ENCODE peak calls at places on chromosomes 13 and 19, in five cellular contexts. G is right cardiac atrium, N is hepatocyte, A is IMR-90, Z is SJSA1. L is an unnamed sample.

GRCh38 chr13:85853901-85854663 is 54.9 kb upstream of the SLITRK6 start:
- DNase-seq in N (no peak), A (no peak), G (no peak), Z (no peak), L (no peak)

GRCh38 chr19:15129856-15130580 is 22.8 kb downstream of the SYDE1 start:
- DNase-seq in G (no peak), Z (no peak), N (peak; percentile 64), A (no peak), L (peak; percentile 89)

GRCh38 chr19:8663920-8664670 is 33.7 kb downstream of the NFILZ start:
- DNase-seq in N (no peak), G (peak; percentile 46), Z (no peak), A (no peak), L (no peak)

GRCh38 chr13:98216135-98216565 is 39.1 kb upstream of the RNF113B start:
- DNase-seq in G (peak; percentile 73), A (peak; percentile 93), N (no peak), Z (peak; percentile 62), L (peak; percentile 19)

GRCh38 chr19:45202637-45203036 is 24.1 kb downstream of the BLOC1S3 start:
- DNase-seq in Z (no peak), N (no peak), G (no peak), A (no peak), L (no peak)

GRCh38 chr19:3277649-3278048 is 53.2 kb downstream of the CELF5 start:
- DNase-seq in Z (no peak), G (no peak), A (no peak), N (no peak), L (no peak)

GRCh38 chr13:49100637-49101570 is 119.2 kb upstream of the MLNR start:
- DNase-seq in G (no peak), Z (no peak), A (no peak), N (no peak), L (no peak)

GRCh38 chr13:45315520-45316167 is 25.3 kb downstream of the TPT1 start:
- DNase-seq in A (no peak), N (no peak), Z (no peak), G (no peak), L (no peak)

GRCh38 chr19:14718522-14719113 is 28.8 kb downstream of the ZNF333 start:
- DNase-seq in A (no peak), N (no peak), G (no peak), Z (no peak), L (no peak)

GRCh38 chr13:38309397-38309796 is 40.3 kb upstream of the UFM1 start:
- DNase-seq in G (no peak), Z (no peak), N (no peak), A (no peak), L (peak; percentile 52)

GRCh38 chr19:56837004-56837403 is 3.5 kb downstream of the PEG3 start:
- DNase-seq in G (peak; percentile 48), A (no peak), Z (no peak), N (no peak), L (no peak)

GRCh38 chr13:99225078-99225477 is 24.4 kb downstream of the UBAC2 start:
- DNase-seq in N (no peak), A (no peak), G (no peak), Z (peak; percentile 51), L (no peak)

GRCh38 chr13:49371943-49372636 is 71.8 kb downstream of the CAB39L start:
- DNase-seq in N (no peak), Z (no peak), A (no peak), G (no peak), L (no peak)

GRCh38 chr19:33365676-33366075 is 7.8 kb upstream of the CEBPG start:
- DNase-seq in Z (no peak), G (no peak), N (peak; percentile 64), A (no peak), L (no peak)

GRCh38 chr13:25446261-25446660 is 74.5 kb downstream of the ATP8A2 start:
- DNase-seq in Z (no peak), A (no peak), N (no peak), G (no peak), L (no peak)

GRCh38 chr13:35179494-35179893 is 237.4 kb downstream of the NBEA start:
- DNase-seq in N (no peak), A (no peak), G (no peak), Z (no peak), L (peak; percentile 26)

GRCh38 chr13:110523838-110524237 is 37.7 kb downstream of the RAB20 start:
- DNase-seq in N (no peak), G (no peak), A (no peak), Z (no peak), L (no peak)
- H3K4me1 ChIP-seq in N (peaks cover 19% of the 10 kb centered on the region), G (peaks cover 11% of the 10 kb centered on the region), A (no peaks in the 10 kb centered on the region), Z (peaks cover 8% of the 10 kb centered on the region), L (peaks cover 26% of the 10 kb centered on the region)

DNA sequence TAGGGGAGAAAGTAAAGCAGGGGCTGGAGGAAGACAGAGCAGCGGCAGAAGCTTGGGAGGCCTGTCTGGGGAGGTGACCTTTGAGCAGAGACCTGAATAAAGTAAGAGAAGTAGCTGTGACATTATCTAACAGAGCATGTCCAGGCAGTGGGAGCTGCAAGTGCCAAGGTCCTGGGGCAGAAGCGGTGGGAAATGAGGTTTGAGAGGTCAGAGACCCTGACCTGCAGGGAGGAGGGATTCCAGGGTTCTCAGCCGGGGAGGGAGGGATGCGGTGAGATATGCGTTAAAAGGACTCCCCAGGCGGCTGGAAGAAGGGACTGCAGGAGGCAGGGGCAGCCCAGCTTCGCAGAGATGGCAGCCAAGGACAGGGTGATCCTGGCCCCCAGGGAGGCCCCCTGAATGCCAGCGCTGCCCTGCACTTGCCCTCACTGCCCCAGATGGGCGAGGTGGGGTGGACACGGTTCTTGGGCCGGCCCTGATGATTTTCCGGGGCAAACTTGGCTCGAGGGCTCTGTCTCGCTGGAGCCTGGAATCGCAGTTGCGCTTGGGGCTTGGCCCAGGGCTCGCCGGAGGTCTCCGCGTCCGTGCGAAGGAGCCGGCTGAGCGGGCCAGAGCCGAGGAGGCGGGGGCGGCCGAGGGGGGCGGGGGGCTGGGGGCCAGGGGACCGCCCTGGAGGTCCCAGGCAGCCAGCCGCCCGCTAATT is 3.2 kb downstream of the CRLF1 start:
- DNase-seq in A (no peak), N (no peak), G (peak; percentile 63), Z (no peak), L (no peak)
- H3K27me3 ChIP-seq in A (peaks cover 49% of the 10 kb centered on the region), N (peaks cover 72% of the 10 kb centered on the region), G (no peaks in the 10 kb centered on the region), Z (peaks cover 49% of the 10 kb centered on the region), L (peaks cover 24% of the 10 kb centered on the region)

DNA sequence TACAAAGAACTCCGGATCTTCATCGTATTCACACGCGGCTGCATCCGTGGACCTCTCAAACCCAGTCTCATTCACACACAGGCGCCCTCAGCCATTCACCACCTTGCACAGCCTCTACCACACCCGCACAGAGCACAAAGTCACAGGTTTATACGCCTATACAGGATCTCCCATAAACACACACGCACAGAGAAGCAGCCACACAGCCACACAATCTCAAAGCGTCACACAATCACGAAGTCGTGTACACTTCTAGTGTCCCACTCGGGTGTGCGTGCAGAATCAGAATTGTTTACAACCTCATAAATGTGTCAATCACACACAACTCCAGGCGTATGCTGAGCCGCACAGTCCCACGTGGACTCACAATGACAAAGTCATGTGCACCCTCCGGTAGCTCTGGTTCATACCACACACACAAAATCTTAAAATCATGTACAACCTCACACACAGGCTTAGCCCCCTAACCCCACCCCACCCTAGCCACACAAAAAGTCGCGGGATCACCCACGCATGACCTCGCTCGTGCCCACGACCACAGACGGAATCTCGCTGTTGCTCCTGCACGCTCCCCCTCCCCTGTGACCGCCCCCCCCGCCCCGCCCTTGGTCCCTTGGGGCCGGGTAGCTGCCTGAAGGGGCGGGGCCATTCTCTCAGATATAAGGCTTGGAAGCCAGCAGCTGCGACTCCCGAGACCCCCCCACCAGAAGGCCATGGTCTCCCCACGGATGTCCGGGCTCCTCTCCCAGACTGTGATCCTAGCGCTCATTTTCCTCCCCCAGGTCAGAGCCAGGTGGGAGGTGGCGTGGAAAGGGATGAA is at the start of gene DLL3:
- DNase-seq in N (peak; percentile 44), G (no peak), Z (no peak), A (peak; percentile 7), L (peak; percentile 10)
- H3K4me3 ChIP-seq in N (no peak within 1 kb of the TSS), G (no peak within 1 kb of the TSS), Z (no peak within 1 kb of the TSS), A (peak within 1 kb of the TSS; percentile 24), L (no peak within 1 kb of the TSS)

GRCh38 chr19:35178701-35179100 is 24.2 kb downstream of the FXYD5 start:
- DNase-seq in Z (peak; percentile 2), N (no peak), G (no peak), A (no peak), L (no peak)

GRCh38 chr19:35184267-35184666 is 29.7 kb downstream of the FXYD5 start:
- DNase-seq in Z (no peak), A (no peak), G (no peak), N (no peak), L (no peak)

GRCh38 chr19:35184884-35185283 is 30.3 kb downstream of the FXYD5 start:
- DNase-seq in N (no peak), Z (no peak), G (no peak), A (no peak), L (no peak)

GRCh38 chr19:35179830-35180229 is 25.3 kb downstream of the FXYD5 start:
- DNase-seq in N (no peak), G (no peak), Z (no peak), A (no peak), L (no peak)

GRCh38 chr19:35181387-35181786 is 26.9 kb downstream of the FXYD5 start:
- DNase-seq in A (no peak), N (no peak), Z (no peak), G (no peak), L (no peak)
- H3K4me1 ChIP-seq in A (no peaks in the 10 kb centered on the region), N (no peaks in the 10 kb centered on the region), Z (no peaks in the 10 kb centered on the region), G (no peaks in the 10 kb centered on the region), L (peaks cover under 1% of the 10 kb centered on the region)

GRCh38 chr19:51019544-51019925 is at the start of gene KLK10:
- DNase-seq in A (no peak), G (no peak), Z (no peak), N (no peak), L (no peak)
- H3K27me3 ChIP-seq in A (peaks cover 19% of the 10 kb centered on the region), G (no peaks in the 10 kb centered on the region), Z (peaks cover 41% of the 10 kb centered on the region), N (peaks cover 42% of the 10 kb centered on the region), L (no peaks in the 10 kb centered on the region)

GRCh38 chr19:47832723-47833122 is 11.0 kb downstream of the CRX start:
- DNase-seq in A (no peak), Z (no peak), G (no peak), N (no peak), L (no peak)

GRCh38 chr19:47839411-47839810 is 17.7 kb downstream of the CRX start:
- DNase-seq in N (no peak), A (no peak), Z (no peak), G (no peak), L (no peak)

GRCh38 chr19:47839913-47840312 is 18.2 kb downstream of the CRX start:
- DNase-seq in N (peak; percentile 25), Z (no peak), G (no peak), A (no peak), L (no peak)

DNA sequence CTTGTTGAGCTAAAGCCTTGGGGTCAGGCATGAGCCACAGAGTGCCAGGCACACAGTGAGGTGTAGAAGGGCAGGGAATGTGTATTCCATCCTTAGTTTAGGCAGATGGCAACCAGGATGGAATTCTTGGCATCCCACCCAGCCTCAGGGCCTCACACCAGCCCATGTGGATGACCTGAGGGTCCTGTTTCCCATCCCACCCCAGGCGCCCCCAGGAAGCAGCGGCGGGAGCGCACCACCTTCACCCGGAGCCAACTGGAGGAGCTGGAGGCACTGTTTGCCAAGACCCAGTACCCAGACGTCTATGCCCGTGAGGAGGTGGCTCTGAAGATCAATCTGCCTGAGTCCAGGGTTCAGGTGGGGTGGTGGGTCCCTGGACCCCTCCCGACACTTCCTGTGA is 14.3 kb downstream of the CRX start:
- DNase-seq in G (no peak), N (no peak), Z (no peak), A (no peak), L (no peak)
- H3K4me3 ChIP-seq in G (no peak overlapping the region), N (no peak overlapping the region), Z (no peak overlapping the region), A (no peak overlapping the region), L (no peak overlapping the region)

L was measured in mammary epithelial cell.